ENCODE peak calls at places on chromosomes 7 and 10, in four cellular contexts. X is KG1; B is activated T-cell treated with anti-CD3 and anti-CD28 coated beads, Interleukin-2, amount 50 U/mL, for 72 hours; F is fibroblast of mammary gland. S is an unnamed sample.

GRCh38 chr10:51010977-51011376 is 63.3 kb upstream of the PRKG1 start:
- DNase-seq in X (peak; percentile 18), B (no peak), F (peak; percentile 62), S (peak; percentile 21)

GRCh38 chr7:36448781-36449379 is 59.2 kb downstream of the ANLN start:
- DNase-seq in X (no peak), B (no peak), F (peak; percentile 22), S (no peak)

GRCh38 chr10:74223755-74224530 is 72.9 kb downstream of the ADK start:
- DNase-seq in X (no peak), B (no peak), F (peak; percentile 62), S (peak; percentile 40)

GRCh38 chr10:68647928-68648327 is 73.1 kb upstream of the CCAR1 start:
- DNase-seq in X (no peak), B (no peak), F (peak; percentile 96), S (no peak)

GRCh38 chr7:17007841-17008240 is 126.1 kb upstream of the AGR3 start:
- DNase-seq in X (no peak), B (no peak), F (no peak), S (no peak)

GRCh38 chr7:115707236-115707635 is 323.3 kb downstream of the TFEC start:
- DNase-seq in X (no peak), B (peak; percentile 14), F (peak; percentile 15), S (peak; percentile 16)

GRCh38 chr7:11946794-11947193 is 114.8 kb upstream of the THSD7A start:
- DNase-seq in X (no peak), B (no peak), F (no peak), S (no peak)

GRCh38 chr7:157271991-157272324 is 64.8 kb upstream of the DNAJB6 start:
- DNase-seq in X (no peak), B (no peak), F (peak; percentile 100), S (no peak)

GRCh38 chr7:7970620-7971307 is 2.2 kb downstream of the GLCCI1 start:
- DNase-seq in X (no peak), B (no peak), F (no peak), S (peak; percentile 11)

GRCh38 chr10:67520924-67521520 is 175.0 kb downstream of the CTNNA3 start:
- DNase-seq in X (peak; percentile 13), B (peak; percentile 14), F (peak; percentile 48), S (peak; percentile 58)

GRCh38 chr7:98126311-98127142 is 19.9 kb downstream of the LMTK2 start:
- DNase-seq in X (no peak), B (no peak), F (peak; percentile 43), S (no peak)

GRCh38 chr10:11773777-11774441 is 31.7 kb downstream of the ECHDC3 start:
- DNase-seq in X (no peak), B (no peak), F (no peak), S (no peak)

GRCh38 chr7:158374586-158374985 is 213.0 kb downstream of the PTPRN2 start:
- DNase-seq in X (no peak), B (no peak), F (no peak), S (no peak)

GRCh38 chr7:42236266-42237161 is 495 bp downstream of the GLI3 start:
- DNase-seq in X (no peak), B (peak; percentile 13), F (peak; percentile 77), S (peak; percentile 41)

GRCh38 chr7:32357535-32358277 is 132.5 kb downstream of the LSM5 start:
- DNase-seq in X (no peak), B (no peak), F (no peak), S (no peak)

GRCh38 chr7:22348379-22348778 is 8.6 kb downstream of the RAPGEF5 start:
- DNase-seq in X (no peak), B (no peak), F (no peak), S (no peak)

GRCh38 chr7:133056370-133057238 is 25.3 kb downstream of the CHCHD3 start:
- DNase-seq in X (no peak), B (no peak), F (no peak), S (no peak)

GRCh38 chr10:59465089-59465488 is 102.7 kb upstream of the FAM13C start:
- DNase-seq in X (no peak), B (no peak), F (peak; percentile 57), S (no peak)

GRCh38 chr10:76333801-76334200 is 902.4 kb downstream of the LRMDA start:
- DNase-seq in X (no peak), B (no peak), F (no peak), S (no peak)

GRCh38 chr10:47058961-47059391 is 147.7 kb downstream of the PTPN20 start:
- DNase-seq in X (no peak), B (no peak), F (peak; percentile 13), S (no peak)

GRCh38 chr7:46150721-46151120 is 229.6 kb upstream of the IGFBP3 start:
- DNase-seq in X (no peak), B (no peak), F (peak; percentile 56), S (no peak)

GRCh38 chr10:71093531-71093930 is 118.8 kb upstream of the UNC5B start:
- DNase-seq in X (no peak), B (no peak), F (no peak), S (no peak)

GRCh38 chr10:78913219-78914059 is 155.3 kb upstream of the ZMIZ1 start:
- DNase-seq in X (no peak), B (no peak), F (no peak), S (no peak)

GRCh38 chr10:26274391-26274790 is 57.8 kb downstream of the GAD2 start:
- DNase-seq in X (no peak), B (no peak), F (no peak), S (no peak)

GRCh38 chr7:39656415-39656814 is 33.0 kb downstream of the RALA start:
- DNase-seq in X (no peak), B (no peak), F (no peak), S (no peak)

GRCh38 chr10:3471927-3472704 is 299.5 kb upstream of the PITRM1 start:
- DNase-seq in X (no peak), B (no peak), F (no peak), S (no peak)

GRCh38 chr7:149292101-149292823 is 30.3 kb downstream of the ZNF783 start:
- DNase-seq in X (no peak), B (no peak), F (no peak), S (no peak)

GRCh38 chr10:96651998-96652431 is 65.2 kb upstream of the TM9SF3 start:
- DNase-seq in X (peak; percentile 58), B (peak; percentile 25), F (no peak), S (peak; percentile 37)

GRCh38 chr7:152202056-152202455 is 176.6 kb downstream of the GALNT11 start:
- DNase-seq in X (no peak), B (no peak), F (peak; percentile 67), S (no peak)

GRCh38 chr7:134212576-134213546 is 85.7 kb downstream of the LRGUK start:
- DNase-seq in X (no peak), B (no peak), F (peak; percentile 49), S (no peak)

GRCh38 chr10:113578766-113579165 is 25.9 kb downstream of the HABP2 start:
- DNase-seq in X (no peak), B (no peak), F (no peak), S (no peak)

GRCh38 chr7:82286096-82286841 is 157.3 kb downstream of the CACNA2D1 start:
- DNase-seq in X (no peak), B (no peak), F (no peak), S (no peak)

GRCh38 chr7:36723951-36724664 is at the start of gene AOAH:
- DNase-seq in X (peak; percentile 53), B (peak; percentile 84), F (no peak), S (peak; percentile 88)

GRCh38 chr10:3924344-3924743 is 139.3 kb upstream of the KLF6 start:
- DNase-seq in X (no peak), B (no peak), F (peak; percentile 98), S (no peak)

GRCh38 chr7:13933106-13933505 is 56.4 kb downstream of the ETV1 start:
- DNase-seq in X (no peak), B (no peak), F (peak; percentile 24), S (no peak)

GRCh38 chr10:71268247-71268691 is 50.8 kb upstream of the SLC29A3 start:
- DNase-seq in X (no peak), B (no peak), F (peak; percentile 49), S (no peak)

GRCh38 chr7:13851756-13852155 is 137.7 kb downstream of the ETV1 start:
- DNase-seq in X (no peak), B (no peak), F (peak; percentile 61), S (no peak)

GRCh38 chr10:91043173-91043910 is 122.5 kb upstream of the ANKRD1 start:
- DNase-seq in X (no peak), B (no peak), F (peak; percentile 49), S (no peak)